ENCODE peak calls at places on chromosomes 1 and 21, in eight cellular contexts. One of them, this sample, is unnamed.

GRCh38 chr1:53154859-53155438 is 12.5 kb upstream of the SLC1A7 start:
- DNase-seq in uterus: no peak
- DNase-seq in ovary: no peak
- DNase-seq in spleen: peak
- DNase-seq in heart left ventricle: no peak
- DNase-seq in breast epithelium: no peak
- DNase-seq in A549: no peak
- DNase-seq in esophagus squamous epithelium: no peak
- DNase-seq in this sample: no peak

GRCh38 chr1:202683029-202683428 is 27.2 kb downstream of the SYT2 start:
- DNase-seq in esophagus squamous epithelium: no peak
- DNase-seq in spleen: no peak
- DNase-seq in uterus: no peak
- DNase-seq in breast epithelium: no peak
- DNase-seq in A549: no peak
- DNase-seq in heart left ventricle: no peak
- DNase-seq in ovary: no peak
- DNase-seq in this sample: no peak

GRCh38 chr1:65825736-65826135 is 33.0 kb downstream of the PDE4B start:
- DNase-seq in uterus: no peak
- DNase-seq in heart left ventricle: no peak
- DNase-seq in spleen: no peak
- DNase-seq in breast epithelium: no peak
- DNase-seq in A549: no peak
- DNase-seq in esophagus squamous epithelium: no peak
- DNase-seq in ovary: no peak
- DNase-seq in this sample: peak

GRCh38 chr1:83791821-83792437 is 207.0 kb downstream of the TTLL7 start:
- DNase-seq in esophagus squamous epithelium: no peak
- DNase-seq in breast epithelium: no peak
- DNase-seq in ovary: no peak
- DNase-seq in uterus: no peak
- DNase-seq in spleen: no peak
- DNase-seq in A549: no peak
- DNase-seq in heart left ventricle: no peak
- DNase-seq in this sample: peak

GRCh38 chr21:42305707-42306147 is 9.5 kb downstream of the TFF3 start:
- DNase-seq in breast epithelium: no peak
- DNase-seq in ovary: no peak
- DNase-seq in spleen: peak
- DNase-seq in heart left ventricle: no peak
- DNase-seq in uterus: no peak
- DNase-seq in esophagus squamous epithelium: no peak
- DNase-seq in A549: no peak
- DNase-seq in this sample: no peak

GRCh38 chr1:90335566-90335965 is 340.7 kb downstream of the ZNF326 start:
- DNase-seq in ovary: no peak
- DNase-seq in uterus: no peak
- DNase-seq in esophagus squamous epithelium: no peak
- DNase-seq in heart left ventricle: no peak
- DNase-seq in spleen: no peak
- DNase-seq in breast epithelium: no peak
- DNase-seq in A549: no peak
- DNase-seq in this sample: no peak

GRCh38 chr1:94858276-94858675 is 38.1 kb downstream of the SLC44A3 start:
- DNase-seq in A549: no peak
- DNase-seq in esophagus squamous epithelium: no peak
- DNase-seq in breast epithelium: no peak
- DNase-seq in heart left ventricle: no peak
- DNase-seq in ovary: no peak
- DNase-seq in spleen: no peak
- DNase-seq in uterus: no peak
- DNase-seq in this sample: peak

GRCh38 chr1:116147114-116147510 is 35.9 kb downstream of the MAB21L3 start:
- DNase-seq in spleen: no peak
- DNase-seq in A549: no peak
- DNase-seq in breast epithelium: no peak
- DNase-seq in heart left ventricle: no peak
- DNase-seq in esophagus squamous epithelium: no peak
- DNase-seq in ovary: no peak
- DNase-seq in uterus: no peak
- DNase-seq in this sample: no peak

GRCh38 chr1:58763214-58763613 is 20.6 kb downstream of the JUN start:
- DNase-seq in heart left ventricle: no peak
- DNase-seq in uterus: no peak
- DNase-seq in A549: no peak
- DNase-seq in breast epithelium: no peak
- DNase-seq in esophagus squamous epithelium: no peak
- DNase-seq in spleen: no peak
- DNase-seq in ovary: no peak
- DNase-seq in this sample: peak

GRCh38 chr21:38242036-38242435 is 14.8 kb upstream of the KCNJ15 start:
- DNase-seq in uterus: no peak
- DNase-seq in heart left ventricle: no peak
- DNase-seq in esophagus squamous epithelium: no peak
- DNase-seq in spleen: no peak
- DNase-seq in A549: no peak
- DNase-seq in ovary: no peak
- DNase-seq in breast epithelium: no peak
- DNase-seq in this sample: no peak

GRCh38 chr1:7039590-7039989 is 254.3 kb downstream of the CAMTA1 start:
- DNase-seq in ovary: no peak
- DNase-seq in spleen: no peak
- DNase-seq in uterus: no peak
- DNase-seq in esophagus squamous epithelium: no peak
- DNase-seq in breast epithelium: no peak
- DNase-seq in A549: no peak
- DNase-seq in heart left ventricle: no peak
- DNase-seq in this sample: no peak

GRCh38 chr21:32979598-32980268 is 46.0 kb upstream of the OLIG2 start:
- DNase-seq in breast epithelium: no peak
- DNase-seq in heart left ventricle: no peak
- DNase-seq in spleen: no peak
- DNase-seq in ovary: no peak
- DNase-seq in uterus: no peak
- DNase-seq in esophagus squamous epithelium: no peak
- DNase-seq in A549: no peak
- DNase-seq in this sample: no peak

GRCh38 chr1:2166254-2166653 is 28.3 kb downstream of the FAAP20 start:
- DNase-seq in ovary: no peak
- DNase-seq in breast epithelium: no peak
- DNase-seq in spleen: no peak
- DNase-seq in A549: no peak
- DNase-seq in uterus: no peak
- DNase-seq in esophagus squamous epithelium: no peak
- DNase-seq in heart left ventricle: no peak
- DNase-seq in this sample: no peak

GRCh38 chr1:234019387-234019786 is 114.9 kb downstream of the SLC35F3 start:
- DNase-seq in A549: no peak
- DNase-seq in ovary: no peak
- DNase-seq in heart left ventricle: no peak
- DNase-seq in esophagus squamous epithelium: no peak
- DNase-seq in breast epithelium: no peak
- DNase-seq in uterus: no peak
- DNase-seq in spleen: no peak
- DNase-seq in this sample: no peak

GRCh38 chr1:170369000-170369399 is 163.0 kb upstream of the GORAB start:
- DNase-seq in spleen: no peak
- DNase-seq in esophagus squamous epithelium: no peak
- DNase-seq in A549: no peak
- DNase-seq in breast epithelium: no peak
- DNase-seq in heart left ventricle: no peak
- DNase-seq in ovary: no peak
- DNase-seq in uterus: no peak
- DNase-seq in this sample: no peak

GRCh38 chr1:180227843-180228647 is 2.0 kb upstream of the LHX4 start:
- DNase-seq in ovary: no peak
- DNase-seq in A549: no peak
- DNase-seq in breast epithelium: no peak
- DNase-seq in esophagus squamous epithelium: no peak
- DNase-seq in heart left ventricle: no peak
- DNase-seq in spleen: no peak
- DNase-seq in uterus: no peak
- DNase-seq in this sample: no peak

GRCh38 chr1:159935719-159936283 is 9.6 kb downstream of the IGSF9 start:
- DNase-seq in esophagus squamous epithelium: no peak
- DNase-seq in uterus: no peak
- DNase-seq in ovary: no peak
- DNase-seq in A549: no peak
- DNase-seq in breast epithelium: no peak
- DNase-seq in spleen: no peak
- DNase-seq in heart left ventricle: no peak
- DNase-seq in this sample: no peak

GRCh38 chr1:43134068-43134467 is 38.0 kb downstream of the EBNA1BP2 start:
- DNase-seq in heart left ventricle: no peak
- DNase-seq in ovary: no peak
- DNase-seq in esophagus squamous epithelium: no peak
- DNase-seq in breast epithelium: no peak
- DNase-seq in A549: no peak
- DNase-seq in uterus: no peak
- DNase-seq in spleen: no peak
- DNase-seq in this sample: no peak

GRCh38 chr21:35053356-35054096 is 4.4 kb upstream of the RUNX1 start:
- DNase-seq in ovary: no peak
- DNase-seq in uterus: no peak
- DNase-seq in esophagus squamous epithelium: no peak
- DNase-seq in breast epithelium: no peak
- DNase-seq in heart left ventricle: no peak
- DNase-seq in spleen: no peak
- DNase-seq in A549: no peak
- DNase-seq in this sample: no peak

GRCh38 chr1:15090373-15090772 is 63.2 kb upstream of the TMEM51 start:
- DNase-seq in A549: no peak
- DNase-seq in esophagus squamous epithelium: no peak
- DNase-seq in ovary: peak
- DNase-seq in breast epithelium: peak
- DNase-seq in uterus: no peak
- DNase-seq in heart left ventricle: peak
- DNase-seq in spleen: peak
- DNase-seq in this sample: no peak

GRCh38 chr1:205365945-205366463 is 9.3 kb upstream of the KLHDC8A start:
- DNase-seq in A549: no peak
- DNase-seq in uterus: no peak
- DNase-seq in ovary: peak
- DNase-seq in breast epithelium: no peak
- DNase-seq in heart left ventricle: no peak
- DNase-seq in spleen: no peak
- DNase-seq in esophagus squamous epithelium: no peak
- DNase-seq in this sample: no peak

GRCh38 chr1:215273838-215274516 is 191.4 kb downstream of the KCNK2 start:
- DNase-seq in heart left ventricle: no peak
- DNase-seq in esophagus squamous epithelium: no peak
- DNase-seq in A549: no peak
- DNase-seq in breast epithelium: no peak
- DNase-seq in uterus: no peak
- DNase-seq in ovary: no peak
- DNase-seq in spleen: no peak
- DNase-seq in this sample: peak

GRCh38 chr21:45630066-45630694 is 13.3 kb upstream of the PCBP3 start:
- DNase-seq in A549: no peak
- DNase-seq in uterus: no peak
- DNase-seq in heart left ventricle: no peak
- DNase-seq in spleen: no peak
- DNase-seq in breast epithelium: no peak
- DNase-seq in esophagus squamous epithelium: no peak
- DNase-seq in ovary: no peak
- DNase-seq in this sample: no peak

GRCh38 chr1:161177112-161177935 is at the start of gene B4GALT3:
- DNase-seq in ovary: peak
- DNase-seq in A549: peak
- DNase-seq in breast epithelium: peak
- DNase-seq in uterus: peak
- DNase-seq in heart left ventricle: peak
- DNase-seq in spleen: peak
- DNase-seq in esophagus squamous epithelium: peak
- DNase-seq in this sample: peak
- TF ChIP-seq POLR2A in ovary: peak
- TF ChIP-seq POLR2A in A549: peak
- TF ChIP-seq POLR2A in breast epithelium: peak
- TF ChIP-seq POLR2A in uterus: peak
- TF ChIP-seq POLR2A in heart left ventricle: peak
- TF ChIP-seq POLR2A in spleen: peak
- TF ChIP-seq POLR2A in esophagus squamous epithelium: peak
- TF ChIP-seq POLR2A in this sample: peak

GRCh38 chr1:155273134-155273982 is at the start of gene CLK2:
- DNase-seq in esophagus squamous epithelium: peak
- DNase-seq in uterus: peak
- DNase-seq in A549: peak
- DNase-seq in spleen: peak
- DNase-seq in heart left ventricle: peak
- DNase-seq in ovary: peak
- DNase-seq in breast epithelium: peak
- DNase-seq in this sample: peak
- TF ChIP-seq POLR2A in esophagus squamous epithelium: peak
- TF ChIP-seq POLR2A in uterus: peak
- TF ChIP-seq POLR2A in A549: peak
- TF ChIP-seq POLR2A in spleen: peak
- TF ChIP-seq POLR2A in heart left ventricle: peak
- TF ChIP-seq POLR2A in ovary: peak
- TF ChIP-seq POLR2A in breast epithelium: peak
- TF ChIP-seq POLR2A in this sample: peak

DNA sequence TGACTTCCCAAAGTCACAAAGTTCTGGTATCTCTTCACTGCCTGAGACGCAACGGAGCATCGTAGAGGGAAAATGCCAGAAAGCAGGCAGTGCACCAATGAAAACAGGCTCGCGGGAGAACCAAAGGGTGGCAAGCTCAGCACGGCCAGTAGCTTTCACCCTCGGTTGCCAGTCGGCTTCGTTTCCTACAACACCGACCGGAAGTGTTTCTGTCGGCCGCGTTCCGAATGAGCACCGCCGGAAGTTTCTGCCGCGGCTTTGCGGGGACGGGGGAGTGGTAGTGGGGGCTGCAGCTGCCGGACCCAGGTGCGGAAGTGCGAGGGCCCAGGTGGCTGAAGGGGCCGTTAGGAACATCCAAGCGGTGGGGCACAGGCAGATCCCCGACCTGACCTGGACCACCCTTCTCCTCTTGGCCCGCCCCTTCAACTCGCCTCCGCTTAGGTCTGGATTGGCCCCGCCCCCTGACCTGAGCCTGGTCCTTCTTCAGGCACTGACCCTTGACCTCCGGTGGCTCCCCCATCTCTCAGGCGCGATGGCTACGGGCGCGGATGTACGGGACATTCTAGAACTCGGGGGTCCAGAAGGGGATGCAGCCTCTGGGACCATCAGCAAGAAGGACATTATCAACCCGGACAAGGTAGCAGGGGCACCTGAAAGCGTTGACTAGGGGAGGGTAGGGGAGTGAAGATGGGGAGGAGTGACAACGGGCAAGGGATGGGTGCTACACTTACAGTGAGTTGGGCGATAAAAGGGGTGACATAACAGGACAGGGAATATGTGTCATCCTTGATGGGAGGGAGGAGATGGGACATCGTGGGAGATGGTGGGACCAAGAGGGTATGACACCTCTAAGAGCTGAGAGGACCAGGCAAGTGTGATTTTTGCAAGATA is at the start of gene DMAP1:
- DNase-seq in A549: peak
- DNase-seq in uterus: peak
- DNase-seq in spleen: peak
- DNase-seq in breast epithelium: peak
- DNase-seq in heart left ventricle: peak
- DNase-seq in ovary: peak
- DNase-seq in esophagus squamous epithelium: no peak
- DNase-seq in this sample: peak
- TF ChIP-seq POLR2A in A549: peak
- TF ChIP-seq POLR2A in uterus: peak
- TF ChIP-seq POLR2A in spleen: no peak
- TF ChIP-seq POLR2A in breast epithelium: no peak
- TF ChIP-seq POLR2A in heart left ventricle: peak
- TF ChIP-seq POLR2A in ovary: peak
- TF ChIP-seq POLR2A in esophagus squamous epithelium: no peak
- TF ChIP-seq POLR2A in this sample: no peak

GRCh38 chr1:41017141-41018024 is 4.1 kb downstream of the SLFNL1 start:
- DNase-seq in heart left ventricle: no peak
- DNase-seq in breast epithelium: no peak
- DNase-seq in uterus: no peak
- DNase-seq in spleen: no peak
- DNase-seq in esophagus squamous epithelium: no peak
- DNase-seq in ovary: no peak
- DNase-seq in A549: no peak
- DNase-seq in this sample: no peak
- TF ChIP-seq POLR2A in heart left ventricle: no peak
- TF ChIP-seq POLR2A in breast epithelium: no peak
- TF ChIP-seq POLR2A in uterus: no peak
- TF ChIP-seq POLR2A in spleen: no peak
- TF ChIP-seq POLR2A in esophagus squamous epithelium: no peak
- TF ChIP-seq POLR2A in ovary: no peak
- TF ChIP-seq POLR2A in A549: no peak
- TF ChIP-seq POLR2A in this sample: no peak